ENCODE peak calls at places on chromosomes 11 and 22, in six cellular contexts. M is posterior vena cava; F is naive thymus-derived CD8-positive, alpha-beta T cell; Z is WTC11; S is EL; T is NCI-H774. A is an unnamed sample.

GRCh38 chr11:67006029-67006884 is 16.7 kb upstream of the SYT12 start:
- DNase-seq in S (peak), T (no peak), F (no peak), Z (peak), M (no peak), A (no peak)

GRCh38 chr22:39598017-39598965 is 27.7 kb downstream of the CACNA1I start:
- DNase-seq in T (peak), F (peak), S (no peak), M (no peak), Z (peak), A (no peak)

GRCh38 chr22:50399751-50400331 is 56.7 kb downstream of the PPP6R2 start:
- DNase-seq in S (peak), F (peak), M (no peak), T (no peak), Z (peak), A (no peak)

GRCh38 chr11:126874831-126875230 is 125.7 kb downstream of the KIRREL3 start:
- DNase-seq in S (peak), Z (peak), M (no peak), F (no peak), T (no peak), A (no peak)

GRCh38 chr22:16925407-16925966 is 82.5 kb downstream of the GAB4 start:
- DNase-seq in Z (no peak), S (no peak), T (no peak), F (no peak), M (no peak), A (no peak)

GRCh38 chr11:76510060-76511047 is 65.5 kb downstream of the EMSY start:
- DNase-seq in M (no peak), F (no peak), Z (no peak), T (no peak), S (peak), A (no peak)

GRCh38 chr11:43269229-43269928 is 42.4 kb upstream of the API5 start:
- DNase-seq in Z (peak), S (no peak), M (no peak), T (peak), F (no peak), A (no peak)

GRCh38 chr22:20550851-20551744 is 43.7 kb downstream of the MED15 start:
- DNase-seq in T (no peak), S (peak), M (peak), Z (peak), F (peak), A (no peak)

GRCh38 chr11:31397239-31397834 is 27.7 kb downstream of the DNAJC24 start:
- DNase-seq in T (peak), S (peak), Z (no peak), M (no peak), F (no peak), A (no peak)

GRCh38 chr11:131904756-131905155 is 534.3 kb downstream of the NTM start:
- DNase-seq in Z (peak), M (no peak), F (no peak), T (no peak), S (no peak), A (no peak)